ENCODE peak calls at places on chromosomes 13 and 19, in four cellular contexts. B, P, E and R are unnamed samples.

GRCh38 chr19:54873990-54874389 is at the start of gene FCAR:
- DNase-seq in B (no peak), P (no peak), E (no peak), R (no peak)

GRCh38 chr19:35693835-35694599 is 10.3 kb upstream of the ZBTB32 start:
- DNase-seq in B (peak), P (peak), E (peak), R (peak)

GRCh38 chr13:108006619-108007018 is 208.7 kb downstream of the LIG4 start:
- DNase-seq in B (peak), P (no peak), E (no peak), R (no peak)

GRCh38 chr19:38478273-38478971 is 44.9 kb downstream of the RYR1 start:
- DNase-seq in B (peak), P (peak), E (peak), R (no peak)

GRCh38 chr13:32427852-32428580 is at the start of gene N4BP2L1:
- DNase-seq in B (no peak), P (peak), E (peak), R (peak)

GRCh38 chr19:48480151-48480475 is 10.9 kb downstream of the CYTH2 start:
- DNase-seq in B (no peak), P (no peak), E (no peak), R (no peak)

GRCh38 chr13:30744056-30744684 is 8.8 kb downstream of the ALOX5AP start:
- DNase-seq in B (peak), P (no peak), E (peak), R (peak)

GRCh38 chr13:33158830-33159229 is 126.7 kb downstream of the STARD13 start:
- DNase-seq in B (no peak), P (no peak), E (no peak), R (no peak)

GRCh38 chr19:31882709-31883108 is 462.7 kb upstream of the ZNF507 start:
- DNase-seq in B (no peak), P (no peak), E (no peak), R (no peak)

GRCh38 chr13:73879346-73880020 is 254.7 kb downstream of the KLF12 start:
- DNase-seq in B (no peak), P (no peak), E (no peak), R (no peak)

GRCh38 chr19:10104665-10105221 is 1.4 kb upstream of the PPAN start:
- DNase-seq in B (peak), P (no peak), E (no peak), R (peak)

GRCh38 chr19:9836021-9836420 is 903 bp downstream of the PIN1 start:
- DNase-seq in B (peak), P (peak), E (no peak), R (no peak)

GRCh38 chr19:40923934-40924391 is 41.9 kb upstream of the CYP2A7 start:
- DNase-seq in B (no peak), P (no peak), E (no peak), R (no peak)

GRCh38 chr19:41795031-41795461 is 1.3 kb upstream of the CEACAM3 start:
- DNase-seq in B (peak), P (peak), E (peak), R (peak)

GRCh38 chr19:44891016-44891882 is at the start of gene TOMM40:
- DNase-seq in B (no peak), P (peak), E (peak), R (no peak)

GRCh38 chr19:10544242-10544752 is 593 bp downstream of the ATG4D start:
- DNase-seq in B (peak), P (no peak), E (no peak), R (no peak)

GRCh38 chr13:28527629-28528028 is 32.7 kb upstream of the FLT1 start:
- DNase-seq in B (no peak), P (no peak), E (no peak), R (no peak)

GRCh38 chr19:4066682-4067395 is at the start of gene ZBTB7A:
- DNase-seq in B (peak), P (peak), E (peak), R (no peak)

GRCh38 chr13:98672947-98673545 is 79.4 kb downstream of the SLC15A1 start:
- DNase-seq in B (peak), P (peak), E (peak), R (peak)

GRCh38 chr13:78183737-78184136 is 265.1 kb upstream of the EDNRB start:
- DNase-seq in B (no peak), P (no peak), E (no peak), R (no peak)

GRCh38 chr13:30341815-30342570 is 34.6 kb upstream of the KATNAL1 start:
- DNase-seq in B (no peak), P (peak), E (no peak), R (no peak)

GRCh38 chr19:995051-995827 is 5.0 kb upstream of the GRIN3B start:
- DNase-seq in B (no peak), P (no peak), E (no peak), R (no peak)

GRCh38 chr19:49564616-49565045 is 15.7 kb downstream of the NOSIP start:
- DNase-seq in B (no peak), P (no peak), E (no peak), R (no peak)

GRCh38 chr19:42074513-42075363 is 1.2 kb upstream of the ZNF574 start:
- DNase-seq in B (peak), P (peak), E (no peak), R (no peak)

GRCh38 chr19:17095141-17095919 is 19.8 kb downstream of the MYO9B start:
- DNase-seq in B (no peak), P (no peak), E (no peak), R (no peak)
- TF ChIP-seq ZBTB33 in B (no peak), P (no peak), E (no peak), R (no peak)

GRCh38 chr13:80118099-80118498 is 222.8 kb downstream of the SPRY2 start:
- DNase-seq in B (no peak), P (no peak), E (no peak), R (no peak)

GRCh38 chr13:80115616-80116015 is 225.3 kb downstream of the SPRY2 start:
- DNase-seq in B (no peak), P (no peak), E (no peak), R (no peak)

GRCh38 chr13:80113714-80114454 is 227.0 kb downstream of the SPRY2 start:
- DNase-seq in B (no peak), P (no peak), E (no peak), R (no peak)

GRCh38 chr13:80117515-80117914 is 223.4 kb downstream of the SPRY2 start:
- DNase-seq in B (no peak), P (no peak), E (no peak), R (no peak)

GRCh38 chr13:80116107-80116506 is 224.8 kb downstream of the SPRY2 start:
- DNase-seq in B (no peak), P (no peak), E (no peak), R (no peak)
- TF ChIP-seq SIN3A in B (no peak), P (no peak), E (no peak), R (no peak)

GRCh38 chr13:41785402-41786142 is 175.3 kb downstream of the VWA8 start:
- DNase-seq in B (no peak), P (no peak), E (no peak), R (no peak)
- TF ChIP-seq TAF1 in B (no peak), P (no peak), E (no peak), R (no peak)

GRCh38 chr19:46081928-46082727 is 41.3 kb upstream of the IGFL4 start:
- DNase-seq in B (peak), P (peak), E (peak), R (peak)
- TF ChIP-seq ZBTB33 in B (no peak), P (no peak), E (no peak), R (no peak)

DNA sequence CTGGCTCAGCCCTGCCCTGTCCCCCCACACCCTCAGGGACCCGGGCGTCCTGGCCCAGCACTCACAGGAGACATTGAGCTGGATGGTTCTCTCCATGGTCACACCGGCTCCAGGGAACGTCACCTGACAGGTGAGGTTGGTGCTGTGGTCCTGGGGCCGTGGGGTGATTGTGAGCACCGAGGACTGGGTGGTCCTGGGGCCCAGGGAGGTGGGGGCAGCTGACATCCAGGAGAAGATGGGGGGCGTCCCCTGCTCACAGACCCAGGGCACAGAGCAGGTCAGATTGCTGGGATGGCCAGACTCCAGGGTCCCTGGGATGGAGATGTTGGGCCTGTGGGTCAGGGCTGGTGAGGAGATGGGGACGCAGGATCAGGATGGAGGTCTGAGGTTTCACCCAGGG is 854 bp downstream of the SIGLEC6 start:
- DNase-seq in B (no peak), P (no peak), E (no peak), R (no peak)
- TF ChIP-seq SIN3A in B (no peak), P (no peak), E (no peak), R (no peak)

GRCh38 chr13:82248713-82249112 is 1633.6 kb downstream of the SLITRK1 start:
- DNase-seq in B (no peak), P (no peak), E (no peak), R (no peak)
- TF ChIP-seq TAF1 in B (no peak), P (no peak), E (no peak), R (no peak)